ENCODE peak calls at places on chromosomes 7 and 10, in six cellular contexts. X is K562, V is HepG2, S is Panc1, A is GM23338, T is upper lobe of left lung. Z is an unnamed sample.

GRCh38 chr7:18496336-18496700 is 769 bp downstream of the HDAC9 start:
- ATAC-seq in X (no peak), V (no peak), S (peak), A (peak), T (no peak), Z (no peak)

GRCh38 chr7:112782498-112782897 is 7.7 kb downstream of the TMEM168 start:
- ATAC-seq in X (peak), V (no peak), S (no peak), A (no peak), T (no peak), Z (no peak)

GRCh38 chr7:123533929-123534382 is 439 bp downstream of the IQUB start:
- ATAC-seq in X (peak), V (peak), S (peak), A (no peak), T (no peak), Z (no peak)

GRCh38 chr7:44633254-44634186 is 27.1 kb downstream of the OGDH start:
- ATAC-seq in X (peak), V (no peak), S (peak), A (no peak), T (peak), Z (peak)

GRCh38 chr10:100370561-100370975 is 23.5 kb downstream of the SCD start:
- ATAC-seq in X (peak), V (peak), S (no peak), A (no peak), T (peak), Z (peak)

GRCh38 chr7:144057954-144058353 is 9.2 kb downstream of the OR2A5 start:
- ATAC-seq in X (peak), V (peak), S (no peak), A (no peak), T (no peak), Z (no peak)

GRCh38 chr10:61981460-61981859 is 80.0 kb downstream of the ARID5B start:
- ATAC-seq in X (no peak), V (no peak), S (no peak), A (no peak), T (no peak), Z (no peak)

GRCh38 chr10:32403091-32403490 is 42.8 kb upstream of the CCDC7 start:
- ATAC-seq in X (peak), V (peak), S (no peak), A (no peak), T (no peak), Z (no peak)

GRCh38 chr10:24449769-24450310 is 240.9 kb downstream of the KIAA1217 start:
- ATAC-seq in X (no peak), V (no peak), S (no peak), A (no peak), T (no peak), Z (no peak)

GRCh38 chr10:23193435-23194074 is 1.4 kb downstream of the PTF1A start:
- ATAC-seq in X (no peak), V (no peak), S (no peak), A (no peak), T (no peak), Z (no peak)

GRCh38 chr10:15313844-15314243 is 57.2 kb downstream of the FAM171A1 start:
- ATAC-seq in X (peak), V (no peak), S (no peak), A (peak), T (no peak), Z (peak)

GRCh38 chr7:143243011-143243410 is 20.2 kb upstream of the GSTK1 start:
- ATAC-seq in X (no peak), V (no peak), S (no peak), A (no peak), T (no peak), Z (no peak)

GRCh38 chr10:4046030-4046429 is 261.0 kb upstream of the KLF6 start:
- ATAC-seq in X (no peak), V (no peak), S (no peak), A (no peak), T (no peak), Z (no peak)

DNA sequence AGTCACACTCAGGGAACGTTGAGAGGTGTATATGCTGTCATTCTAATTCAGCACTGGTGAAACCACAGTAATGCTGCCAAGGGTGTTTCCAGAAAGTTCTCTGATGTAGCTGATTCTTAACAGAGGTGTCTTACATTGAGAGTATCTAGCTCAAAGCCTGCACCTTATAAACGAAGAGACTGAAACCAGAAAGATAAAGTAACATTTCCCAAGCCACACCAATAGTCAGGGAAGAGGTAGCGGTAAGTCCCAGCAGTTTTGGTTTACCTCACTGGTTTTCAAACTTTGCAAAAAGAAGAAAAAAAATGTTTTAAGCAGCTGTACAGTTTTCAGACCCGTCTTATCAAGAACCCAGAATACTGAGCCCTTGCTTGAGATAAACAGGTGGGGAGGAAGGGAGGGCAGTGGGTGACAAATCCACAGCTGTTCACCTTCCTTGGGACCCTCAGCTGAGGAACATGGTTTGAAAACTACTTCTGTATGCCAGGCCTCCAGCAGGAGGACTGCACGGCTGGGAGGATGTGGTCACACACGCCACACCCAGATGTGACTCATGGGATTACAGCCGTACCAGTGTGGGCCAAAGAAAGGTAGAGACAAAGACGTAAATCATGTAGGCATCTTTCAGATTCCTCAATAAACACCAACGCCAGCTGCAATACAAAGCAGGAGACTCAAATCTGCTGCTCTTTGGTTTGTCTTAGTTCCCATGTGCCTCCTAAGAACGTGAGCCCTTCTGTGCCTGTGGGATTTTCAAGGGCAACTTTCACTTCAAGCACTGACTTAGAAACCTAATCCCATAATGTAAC is 64.0 kb upstream of the GSDME start:
- ATAC-seq in X (peak), V (peak), S (peak), A (no peak), T (peak), Z (peak)
- TF ChIP-seq POLR2AphosphoS5 in X (no peak), V (no peak), S (no peak), A (no peak), T (peak), Z (no peak)

GRCh38 chr7:117963278-117964184 is 90.3 kb upstream of the CTTNBP2 start:
- ATAC-seq in X (no peak), V (no peak), S (no peak), A (peak), T (no peak), Z (peak)
- H3K27ac ChIP-seq in X (no peak), V (no peak), S (no peak), A (peak), T (peak), Z (no peak)

GRCh38 chr7:141045126-141045841 is 28.6 kb upstream of the TMEM178B start:
- ATAC-seq in X (no peak), V (no peak), S (no peak), A (no peak), T (no peak), Z (no peak)
- TF ChIP-seq POLR2AphosphoS5 in X (no peak), V (no peak), S (no peak), A (no peak), T (no peak), Z (no peak)

GRCh38 chr10:12606461-12606860 is 257.1 kb downstream of the CAMK1D start:
- ATAC-seq in X (no peak), V (no peak), S (no peak), A (no peak), T (no peak), Z (no peak)
- H3K27ac ChIP-seq in X (no peak), V (no peak), S (no peak), A (no peak), T (no peak), Z (peak)

GRCh38 chr7:76292206-76292573 is 10.3 kb upstream of the HSPB1 start:
- ATAC-seq in X (peak), V (peak), S (peak), A (no peak), T (peak), Z (peak)

GRCh38 chr7:76286842-76287403 is 15.6 kb upstream of the HSPB1 start:
- ATAC-seq in X (no peak), V (no peak), S (no peak), A (no peak), T (no peak), Z (no peak)

GRCh38 chr7:76293407-76293901 is 9.0 kb upstream of the HSPB1 start:
- ATAC-seq in X (no peak), V (no peak), S (no peak), A (no peak), T (no peak), Z (no peak)

GRCh38 chr7:76294344-76295024 is 8.0 kb upstream of the HSPB1 start:
- ATAC-seq in X (peak), V (peak), S (peak), A (peak), T (peak), Z (peak)

GRCh38 chr7:76291346-76292205 is 10.9 kb upstream of the HSPB1 start:
- ATAC-seq in X (peak), V (peak), S (peak), A (peak), T (peak), Z (peak)
- TF ChIP-seq POLR2AphosphoS5 in X (peak), V (peak), S (peak), A (peak), T (peak), Z (peak)

DNA sequence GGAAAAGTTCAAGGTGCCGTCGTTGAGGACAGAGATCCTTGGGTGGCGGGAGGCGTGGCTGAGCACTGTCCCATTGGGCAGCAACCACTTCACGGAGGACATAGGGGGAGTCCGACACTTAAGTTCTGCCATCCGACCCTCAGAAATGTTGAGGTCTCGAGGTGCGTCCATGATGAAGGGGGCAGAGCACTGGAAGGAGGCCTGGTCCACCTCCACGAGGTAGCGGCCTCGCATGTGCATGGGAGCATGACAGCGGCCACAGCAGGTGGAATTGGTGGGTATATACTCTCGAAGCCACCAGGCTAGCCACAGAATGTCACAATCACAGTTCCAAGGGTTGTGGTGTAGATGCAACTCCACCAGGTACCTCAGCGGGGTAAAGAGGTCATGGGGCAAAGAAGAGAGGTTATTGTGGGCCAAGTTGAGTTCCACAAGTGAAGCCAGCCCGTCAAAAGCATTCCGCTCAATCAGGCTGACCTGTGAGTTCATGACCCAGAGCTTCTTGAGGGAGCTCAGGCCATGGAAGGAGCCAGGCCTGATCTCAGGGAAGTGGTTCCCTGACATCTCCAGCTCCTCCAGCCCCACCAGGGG is 1.7 kb downstream of the LRRC4 start:
- ATAC-seq in X (no peak), V (no peak), S (no peak), A (no peak), T (no peak), Z (no peak)
- H3K27ac ChIP-seq in X (no peak), V (no peak), S (no peak), A (no peak), T (no peak), Z (no peak)

GRCh38 chr10:108911814-108912541 is 1011.3 kb downstream of the XPNPEP1 start:
- ATAC-seq in X (no peak), V (peak), S (peak), A (peak), T (peak), Z (peak)
- TF ChIP-seq POLR2AphosphoS5 in X (no peak), V (no peak), S (no peak), A (no peak), T (no peak), Z (no peak)

DNA sequence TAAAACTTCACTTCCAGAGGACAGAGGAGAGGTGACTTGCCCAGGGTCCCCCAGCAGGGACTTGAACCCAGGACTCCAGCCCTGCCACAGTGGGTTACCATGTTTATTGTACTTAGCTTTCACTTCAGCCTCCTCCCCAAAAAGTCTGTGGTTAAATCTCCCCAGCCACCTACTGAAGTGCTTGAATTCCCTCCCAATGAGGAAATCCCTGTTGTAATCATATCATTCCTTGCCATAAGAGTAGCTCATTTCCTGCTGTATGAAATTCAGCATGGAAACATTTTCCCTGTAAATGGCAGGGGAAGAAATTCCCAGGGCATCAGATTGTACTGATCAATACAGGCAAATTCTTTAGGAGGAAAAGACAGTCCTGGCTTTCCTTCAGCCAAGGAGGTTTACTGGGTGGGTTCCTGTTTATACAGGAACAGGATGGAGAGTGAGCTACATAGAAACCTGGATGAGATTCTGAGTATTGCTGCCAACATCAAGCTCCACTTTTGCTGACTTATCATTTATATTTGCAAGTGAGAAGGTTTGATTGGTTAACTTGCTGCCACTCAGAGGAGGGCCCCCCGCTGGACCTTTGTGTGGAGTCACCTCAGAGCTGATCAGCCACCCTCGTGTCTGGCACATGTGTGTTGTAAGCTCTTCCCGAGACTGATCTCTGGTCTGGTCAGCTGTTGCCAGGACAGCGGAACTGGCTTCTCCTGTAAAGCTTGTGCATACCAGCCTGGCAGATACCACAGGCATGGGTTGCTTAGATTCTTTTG is 16.4 kb upstream of the PDZD8 start:
- ATAC-seq in X (peak), V (peak), S (no peak), A (no peak), T (peak), Z (no peak)
- H3K27ac ChIP-seq in X (no peak), V (no peak), S (no peak), A (no peak), T (no peak), Z (no peak)

GRCh38 chr10:79353000-79353406 is 5.7 kb downstream of the PPIF start:
- ATAC-seq in X (no peak), V (no peak), S (no peak), A (no peak), T (no peak), Z (no peak)

GRCh38 chr10:79354141-79354540 is 6.9 kb downstream of the PPIF start:
- ATAC-seq in X (no peak), V (no peak), S (no peak), A (no peak), T (no peak), Z (no peak)

GRCh38 chr10:79352035-79352595 is 4.8 kb downstream of the PPIF start:
- ATAC-seq in X (no peak), V (no peak), S (no peak), A (no peak), T (no peak), Z (no peak)

GRCh38 chr10:79354615-79355014 is 7.3 kb downstream of the PPIF start:
- ATAC-seq in X (peak), V (no peak), S (no peak), A (no peak), T (no peak), Z (no peak)

GRCh38 chr10:79353726-79354125 is 6.5 kb downstream of the PPIF start:
- ATAC-seq in X (no peak), V (no peak), S (no peak), A (no peak), T (no peak), Z (no peak)
- TF ChIP-seq POLR2AphosphoS5 in X (no peak), V (no peak), S (no peak), A (no peak), T (no peak), Z (no peak)

Z was measured in gastroesophageal sphincter.